ENCODE peak calls at places on chromosome 11, in six cellular contexts. D, Y, S, F, B and J are unnamed samples.

GRCh38 chr11:12813371-12814225 is 139.4 kb downstream of the TEAD1 start:
- DNase-seq in F (peak; percentile 38), D (peak; percentile 32), S (peak; percentile 39), Y (peak; percentile 88), B (peak; percentile 63), J (peak; percentile 58)

GRCh38 chr11:68025047-68025446 is 5.4 kb upstream of the NDUFS8 start:
- DNase-seq in D (no peak), S (no peak), B (no peak), F (no peak), Y (no peak), J (no peak)

GRCh38 chr11:3913921-3914320 is 58.5 kb downstream of the STIM1 start:
- DNase-seq in D (no peak), S (no peak), Y (no peak), B (no peak), F (no peak), J (no peak)

GRCh38 chr11:12840871-12841516 is 166.8 kb downstream of the TEAD1 start:
- DNase-seq in Y (peak; percentile 52), D (no peak), S (no peak), B (no peak), F (no peak), J (no peak)

GRCh38 chr11:68839953-68840641 is 1.6 kb downstream of the CPT1A start:
- DNase-seq in F (peak; percentile 56), Y (peak; percentile 20), S (no peak), B (no peak), D (peak; percentile 37), J (peak; percentile 13)

GRCh38 chr11:15011741-15012140 is 39.6 kb upstream of the CALCA start:
- DNase-seq in D (no peak), S (no peak), F (no peak), B (no peak), Y (no peak), J (no peak)

GRCh38 chr11:95821640-95822039 is 31.3 kb downstream of the CEP57 start:
- DNase-seq in S (no peak), D (no peak), Y (peak; percentile 77), F (no peak), B (no peak), J (no peak)

GRCh38 chr11:92531051-92531747 is 306.6 kb downstream of the FAT3 start:
- DNase-seq in D (no peak), S (no peak), Y (no peak), B (no peak), F (no peak), J (no peak)

GRCh38 chr11:65699306-65699705 is 12.7 kb upstream of the KAT5 start:
- DNase-seq in S (no peak), Y (no peak), D (no peak), F (no peak), B (no peak), J (no peak)

GRCh38 chr11:119373059-119373875 is 8.2 kb downstream of the USP2 start:
- DNase-seq in F (no peak), D (no peak), S (no peak), B (no peak), Y (no peak), J (no peak)

GRCh38 chr11:76257040-76257730 is 50.9 kb upstream of the WNT11 start:
- DNase-seq in S (no peak), D (no peak), Y (no peak), F (no peak), B (no peak), J (no peak)

GRCh38 chr11:13939952-13940610 is 22.4 kb upstream of the SPON1 start:
- DNase-seq in F (no peak), S (no peak), B (no peak), Y (no peak), D (no peak), J (no peak)

GRCh38 chr11:129846508-129847335 is 31.1 kb downstream of the TMEM45B start:
- DNase-seq in S (no peak), D (no peak), F (peak; percentile 24), Y (peak; percentile 92), B (no peak), J (no peak)

GRCh38 chr11:83819936-83820549 is 533.9 kb upstream of the CCDC90B start:
- DNase-seq in S (no peak), F (no peak), Y (peak; percentile 79), D (peak; percentile 19), B (peak; percentile 37), J (peak; percentile 16)

GRCh38 chr11:80727315-80727714 is 1286.5 kb upstream of the TENM4 start:
- DNase-seq in D (no peak), Y (no peak), B (peak; percentile 14), S (no peak), F (no peak), J (no peak)

GRCh38 chr11:62269654-62270278 is at the start of gene SCGB2A2:
- DNase-seq in S (no peak), D (peak; percentile 28), Y (no peak), F (no peak), B (no peak), J (peak; percentile 4)

GRCh38 chr11:117457031-117457785 is 129.6 kb downstream of the CEP164 start:
- DNase-seq in S (no peak), B (no peak), F (no peak), D (no peak), Y (no peak), J (no peak)

GRCh38 chr11:67120881-67121710 is 2.0 kb downstream of the KDM2A start:
- DNase-seq in B (peak; percentile 40), S (peak; percentile 45), F (peak; percentile 53), D (no peak), Y (peak; percentile 45), J (no peak)

GRCh38 chr11:59706518-59707285 is 6.9 kb downstream of the OR10V1 start:
- DNase-seq in F (peak; percentile 14), Y (peak; percentile 88), B (no peak), D (peak; percentile 48), S (peak; percentile 86), J (no peak)

GRCh38 chr11:118911113-118911879 is 14.4 kb downstream of the BCL9L start:
- DNase-seq in F (peak; percentile 58), D (peak; percentile 60), Y (peak; percentile 52), B (no peak), S (no peak), J (no peak)

GRCh38 chr11:87258171-87258833 is 220.6 kb downstream of the TMEM135 start:
- DNase-seq in D (no peak), Y (no peak), S (no peak), B (no peak), F (no peak), J (no peak)

GRCh38 chr11:64206457-64207246 is at the start of gene FERMT3:
- DNase-seq in D (peak; percentile 72), Y (no peak), S (peak; percentile 83), B (peak; percentile 38), F (peak; percentile 90), J (no peak)

GRCh38 chr11:65366340-65366773 is 11.8 kb downstream of the TIGD3 start:
- DNase-seq in S (no peak), Y (peak; percentile 86), B (peak; percentile 68), D (peak; percentile 71), F (peak; percentile 54), J (peak; percentile 36)

GRCh38 chr11:14041040-14041439 is 78.5 kb downstream of the SPON1 start:
- DNase-seq in F (no peak), Y (peak; percentile 22), D (peak; percentile 36), S (no peak), B (no peak), J (no peak)

GRCh38 chr11:128029219-128029722 is 558.1 kb downstream of the ETS1 start:
- DNase-seq in B (no peak), S (no peak), Y (no peak), D (no peak), F (no peak), J (peak; percentile 57)

GRCh38 chr11:60059052-60059451 is 2.6 kb downstream of the MS4A3 start:
- DNase-seq in D (no peak), B (no peak), S (no peak), Y (no peak), F (no peak), J (no peak)

GRCh38 chr11:13051257-13051656 is 42.1 kb downstream of the RASSF10 start:
- DNase-seq in D (no peak), F (no peak), B (no peak), S (no peak), Y (no peak), J (no peak)

GRCh38 chr11:7941608-7942007 is at the start of gene OR10A3:
- DNase-seq in Y (no peak), B (no peak), D (no peak), F (no peak), S (no peak), J (no peak)

GRCh38 chr11:7931168-7931567 is at the start of gene OR10A6:
- DNase-seq in Y (no peak), S (no peak), F (no peak), B (no peak), D (no peak), J (no peak)

GRCh38 chr11:7941141-7941540 is 367 bp downstream of the OR10A3 start:
- DNase-seq in S (no peak), B (no peak), Y (no peak), F (no peak), D (no peak), J (no peak)

DNA sequence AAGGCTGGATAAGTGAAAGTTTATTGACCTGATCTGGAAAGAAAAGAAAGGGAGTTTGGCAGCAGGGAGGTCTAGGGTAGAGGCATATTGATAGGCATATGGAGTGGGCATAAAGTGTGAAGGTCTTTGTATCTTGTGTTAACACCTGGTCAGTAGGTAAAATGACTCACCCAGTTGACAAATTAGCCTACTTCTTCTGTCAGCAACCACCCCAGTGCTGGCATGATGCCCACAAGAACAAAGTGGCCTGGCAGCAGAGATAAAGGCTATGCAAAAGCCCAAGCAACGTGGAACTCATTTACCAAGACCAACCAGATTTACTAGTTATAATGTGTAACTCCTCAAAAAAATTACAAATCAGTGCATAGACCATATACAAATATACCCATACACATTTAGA is 4.9 kb downstream of the OR10A3 start:
- DNase-seq in S (peak; percentile 92), B (peak; percentile 37), Y (no peak), D (no peak), F (peak; percentile 63), J (no peak)
- H3K4me3 ChIP-seq in S (no peak overlapping the region), B (no peak overlapping the region), Y (no peak overlapping the region), D (no peak overlapping the region), F (no peak overlapping the region), J (no peak overlapping the region)

GRCh38 chr11:126352934-126353801 is 2.3 kb upstream of the ST3GAL4 start:
- DNase-seq in F (no peak), Y (peak; percentile 75), S (no peak), B (no peak), D (peak; percentile 57), J (no peak)
- TF ChIP-seq POLR2A in F (no peak), Y (no peak), S (no peak), B (no peak), D (peak; percentile 66), J (no peak)

GRCh38 chr11:7657306-7658025 is 15.8 kb downstream of the CYB5R2 start:
- DNase-seq in F (peak; percentile 64), B (peak; percentile 85), Y (peak; percentile 68), S (peak; percentile 49), D (peak; percentile 35), J (peak; percentile 51)
- TF ChIP-seq CTCF in F (peak; percentile 50), B (peak; percentile 57), Y (peak; percentile 75), S (no peak), D (peak; percentile 70), J (peak; percentile 50)

DNA sequence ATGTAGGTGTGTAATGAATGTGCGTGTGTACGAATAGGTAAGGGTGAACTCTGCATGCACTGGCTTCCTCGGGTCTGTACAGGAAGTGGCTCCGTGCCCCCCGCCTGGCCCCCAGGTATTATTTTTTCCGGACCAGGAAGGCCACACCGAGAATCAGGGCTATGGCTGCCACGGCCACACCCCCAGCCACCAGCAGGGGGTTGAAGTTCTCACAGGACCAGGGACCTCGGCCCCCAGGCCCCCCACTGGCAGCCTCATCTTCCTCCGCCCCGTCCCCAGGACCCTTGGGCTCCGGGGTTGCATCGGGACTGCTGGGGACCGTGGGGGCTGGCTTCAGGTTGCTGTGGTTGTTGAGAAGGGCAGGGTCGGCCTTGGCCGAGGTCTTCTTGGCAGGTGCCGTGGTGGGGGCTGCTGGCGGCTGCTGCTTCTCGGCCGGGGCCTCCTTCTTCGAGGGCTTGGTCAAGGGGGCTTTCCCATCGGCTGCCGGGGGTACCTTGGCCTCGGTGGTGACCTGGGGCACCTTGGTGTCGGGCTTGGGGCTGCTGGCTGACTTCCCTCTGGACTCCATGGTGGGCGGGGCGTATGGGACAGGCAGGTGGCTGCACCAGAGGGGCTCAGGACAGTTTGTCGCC is 1.8 kb downstream of the CEND1 start:
- DNase-seq in B (no peak), F (no peak), S (no peak), D (no peak), Y (no peak), J (no peak)
- H3K4me3 ChIP-seq in B (no peak overlapping the region), F (no peak overlapping the region), S (no peak overlapping the region), D (no peak overlapping the region), Y (no peak overlapping the region), J (no peak overlapping the region)